ENCODE peak calls at places on chromosomes 1 and 21, in eight cellular contexts. L, G, B, O, W, J, E and Q are unnamed samples. For H3K27me3 and H3K9me3, the result is how much of the 10 kb centered on the place peaks cover.

GRCh38 chr1:118928739-118929554 is 59.2 kb downstream of the TBX15 start:
- DNase-seq in L (no peak), G (no peak), B (no peak), O (no peak), W (peak), J (peak), E (no peak), Q (peak)

GRCh38 chr1:101002551-101002950 is 23.0 kb downstream of the DPH5 start:
- DNase-seq in L (no peak), G (no peak), B (no peak), O (no peak), W (no peak), J (no peak), E (no peak), Q (no peak)

GRCh38 chr1:58780586-58781452 is 3.0 kb downstream of the JUN start:
- DNase-seq in L (peak), G (no peak), B (no peak), O (no peak), W (no peak), J (no peak), E (no peak), Q (no peak)

GRCh38 chr1:832136-832535 is 91.6 kb upstream of the SAMD11 start:
- DNase-seq in L (no peak), G (no peak), B (no peak), O (no peak), W (peak), J (no peak), E (no peak), Q (no peak)

GRCh38 chr1:2785631-2786328 is 15.7 kb downstream of the TTC34 start:
- DNase-seq in L (no peak), G (no peak), B (peak), O (no peak), W (no peak), J (peak), E (peak), Q (no peak)

GRCh38 chr1:25536124-25536523 is 7.3 kb upstream of the LDLRAP1 start:
- DNase-seq in L (no peak), G (no peak), B (no peak), O (no peak), W (no peak), J (no peak), E (no peak), Q (no peak)

GRCh38 chr1:1858382-1859086 is 32.4 kb downstream of the GNB1 start:
- DNase-seq in L (peak), G (peak), B (peak), O (no peak), W (peak), J (peak), E (no peak), Q (peak)

GRCh38 chr1:93908394-93909145 is 660 bp downstream of the GCLM start:
- DNase-seq in L (peak), G (peak), B (peak), O (no peak), W (peak), J (peak), E (peak), Q (peak)

GRCh38 chr1:7043232-7043549 is 257.9 kb downstream of the CAMTA1 start:
- DNase-seq in L (no peak), G (no peak), B (no peak), O (no peak), W (no peak), J (peak), E (no peak), Q (no peak)

GRCh38 chr1:206486995-206487788 is 16.9 kb downstream of the IKBKE start:
- DNase-seq in L (no peak), G (no peak), B (peak), O (no peak), W (peak), J (no peak), E (no peak), Q (no peak)

GRCh38 chr1:1164701-1165451 is 8.8 kb upstream of the TTLL10 start:
- DNase-seq in L (no peak), G (no peak), B (no peak), O (no peak), W (no peak), J (peak), E (peak), Q (no peak)

GRCh38 chr1:119767486-119767885 is 1.2 kb downstream of the HMGCS2 start:
- DNase-seq in L (no peak), G (no peak), B (no peak), O (no peak), W (no peak), J (no peak), E (no peak), Q (no peak)

GRCh38 chr1:3377604-3378279 is 76.7 kb upstream of the ARHGEF16 start:
- DNase-seq in L (no peak), G (no peak), B (no peak), O (no peak), W (no peak), J (no peak), E (no peak), Q (no peak)

GRCh38 chr1:203665986-203666385 is 39.4 kb downstream of the ATP2B4 start:
- DNase-seq in L (no peak), G (no peak), B (no peak), O (no peak), W (no peak), J (no peak), E (no peak), Q (no peak)

GRCh38 chr1:171754971-171755370 is 13.1 kb upstream of the VAMP4 start:
- DNase-seq in L (no peak), G (no peak), B (no peak), O (no peak), W (no peak), J (no peak), E (no peak), Q (no peak)

GRCh38 chr1:20499105-20499504 is 8.8 kb downstream of the MUL1 start:
- DNase-seq in L (no peak), G (no peak), B (no peak), O (no peak), W (no peak), J (no peak), E (no peak), Q (no peak)

GRCh38 chr1:165288301-165289120 is 68.0 kb downstream of the LMX1A start:
- DNase-seq in L (no peak), G (no peak), B (no peak), O (no peak), W (no peak), J (peak), E (no peak), Q (no peak)

GRCh38 chr21:36917487-36918158 is 48.8 kb downstream of the HLCS start:
- DNase-seq in L (no peak), G (peak), B (no peak), O (no peak), W (peak), J (peak), E (no peak), Q (peak)

GRCh38 chr1:23577056-23577985 is 18.0 kb upstream of the ID3 start:
- DNase-seq in L (no peak), G (peak), B (no peak), O (no peak), W (peak), J (no peak), E (no peak), Q (no peak)

GRCh38 chr1:186183970-186184628 is 191.0 kb downstream of the TPR start:
- DNase-seq in L (no peak), G (no peak), B (no peak), O (no peak), W (no peak), J (no peak), E (no peak), Q (no peak)

GRCh38 chr1:38805036-38805435 is 54.5 kb downstream of the RRAGC start:
- DNase-seq in L (no peak), G (no peak), B (no peak), O (no peak), W (no peak), J (no peak), E (no peak), Q (no peak)

GRCh38 chr1:183580281-183580682 is 10.0 kb downstream of the NCF2 start:
- DNase-seq in L (no peak), G (peak), B (no peak), O (peak), W (peak), J (peak), E (no peak), Q (peak)

GRCh38 chr1:183787704-183788103 is 17.2 kb upstream of the RGL1 start:
- DNase-seq in L (no peak), G (no peak), B (no peak), O (no peak), W (no peak), J (no peak), E (no peak), Q (no peak)

GRCh38 chr1:56837244-56837926 is 17.2 kb upstream of the C8A start:
- DNase-seq in L (no peak), G (no peak), B (no peak), O (no peak), W (no peak), J (no peak), E (no peak), Q (no peak)

GRCh38 chr21:44299085-44299457 is 782 bp upstream of the PFKL start:
- DNase-seq in L (no peak), G (no peak), B (no peak), O (no peak), W (no peak), J (no peak), E (no peak), Q (no peak)

GRCh38 chr21:42360317-42360716 is 6.0 kb downstream of the TFF1 start:
- DNase-seq in L (no peak), G (no peak), B (no peak), O (peak), W (no peak), J (no peak), E (no peak), Q (no peak)

GRCh38 chr1:151756291-151756690 is 7.0 kb downstream of the MRPL9 start:
- DNase-seq in L (no peak), G (no peak), B (no peak), O (no peak), W (no peak), J (no peak), E (no peak), Q (no peak)

GRCh38 chr1:109933856-109934711 is 23.4 kb downstream of the CSF1 start:
- DNase-seq in L (no peak), G (no peak), B (no peak), O (no peak), W (no peak), J (no peak), E (no peak), Q (no peak)

GRCh38 chr1:109908857-109909256 is 1.8 kb upstream of the CSF1 start:
- DNase-seq in L (no peak), G (no peak), B (no peak), O (no peak), W (no peak), J (no peak), E (no peak), Q (no peak)

GRCh38 chr1:197341626-197342025 is 73.6 kb downstream of the CRB1 start:
- DNase-seq in L (no peak), G (no peak), B (no peak), O (no peak), W (no peak), J (no peak), E (no peak), Q (no peak)

GRCh38 chr1:117830222-117830621 is 99.2 kb downstream of the GDAP2 start:
- DNase-seq in L (no peak), G (no peak), B (no peak), O (no peak), W (no peak), J (no peak), E (no peak), Q (no peak)

GRCh38 chr1:113871597-113872113 is at the start of gene PTPN22:
- DNase-seq in L (peak), G (peak), B (peak), O (no peak), W (no peak), J (peak), E (no peak), Q (no peak)

GRCh38 chr1:22296701-22297591 is 154.0 kb upstream of the WNT4 start:
- DNase-seq in L (no peak), G (no peak), B (no peak), O (no peak), W (no peak), J (no peak), E (no peak), Q (no peak)

GRCh38 chr1:169070547-169070946 is 35.9 kb upstream of the ATP1B1 start:
- DNase-seq in L (no peak), G (no peak), B (no peak), O (no peak), W (no peak), J (no peak), E (no peak), Q (no peak)

GRCh38 chr1:63622847-63623566 is 29.8 kb downstream of the PGM1 start:
- DNase-seq in L (no peak), G (peak), B (no peak), O (no peak), W (peak), J (no peak), E (no peak), Q (no peak)

GRCh38 chr1:52520149-52520548 is 32.7 kb downstream of the TUT4 start:
- DNase-seq in L (no peak), G (no peak), B (no peak), O (no peak), W (no peak), J (no peak), E (no peak), Q (no peak)

GRCh38 chr1:67194209-67194863 is 28.1 kb downstream of the IL23R start:
- DNase-seq in L (no peak), G (no peak), B (no peak), O (no peak), W (no peak), J (no peak), E (no peak), Q (no peak)

GRCh38 chr1:81452693-81453344 is 347.9 kb upstream of the ADGRL2 start:
- DNase-seq in L (no peak), G (no peak), B (no peak), O (no peak), W (no peak), J (no peak), E (no peak), Q (peak)

GRCh38 chr1:205451759-205452164 is 4.1 kb downstream of the BLACAT1 start:
- DNase-seq in L (no peak), G (no peak), B (no peak), O (no peak), W (no peak), J (peak), E (no peak), Q (no peak)

GRCh38 chr1:205449750-205450443 is 5.9 kb downstream of the BLACAT1 start:
- DNase-seq in L (no peak), G (no peak), B (peak), O (peak), W (peak), J (peak), E (peak), Q (peak)

GRCh38 chr1:205449254-205449749 is 6.5 kb downstream of the BLACAT1 start:
- DNase-seq in L (no peak), G (no peak), B (no peak), O (no peak), W (no peak), J (peak), E (no peak), Q (no peak)

GRCh38 chr1:205451202-205451601 is 4.6 kb downstream of the BLACAT1 start:
- DNase-seq in L (no peak), G (no peak), B (no peak), O (no peak), W (no peak), J (peak), E (no peak), Q (no peak)

DNA sequence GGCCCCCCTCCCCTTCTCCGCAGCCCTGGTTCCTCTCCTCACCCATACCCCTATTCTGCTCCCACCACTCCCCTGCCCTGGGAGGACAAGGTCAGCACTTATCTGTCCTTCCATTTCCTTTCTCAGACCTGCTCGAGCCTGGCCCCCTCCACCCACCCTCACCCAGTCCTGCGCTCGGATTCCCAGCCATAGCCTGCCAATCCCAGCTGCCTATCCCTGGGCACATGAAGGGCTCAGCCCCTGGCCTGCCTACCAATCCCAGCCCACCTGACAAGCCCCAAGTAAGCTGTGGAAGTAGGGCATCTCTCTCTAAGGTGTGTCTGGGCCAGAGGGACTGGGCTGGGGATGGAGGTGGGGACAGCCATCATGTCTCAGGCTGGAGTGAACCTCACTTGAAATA is 5.4 kb downstream of the BLACAT1 start:
- DNase-seq in L (no peak), G (no peak), B (no peak), O (peak), W (peak), J (peak), E (no peak), Q (no peak)
- H3K27me3 ChIP-seq in L (under half), G (half or more), B (under half), O (under half), W (under half), J (under half), E (under half), Q (under half)

GRCh38 chr1:5342172-5342571 is 650.1 kb downstream of the NPHP4 start:
- DNase-seq in L (no peak), G (no peak), B (no peak), O (no peak), W (no peak), J (no peak), E (no peak), Q (no peak)
- H3K9me3 ChIP-seq in L (under half), G (under half), B (under half), O (under half), W (under half), J (under half), E (under half), Q (under half)

DNA sequence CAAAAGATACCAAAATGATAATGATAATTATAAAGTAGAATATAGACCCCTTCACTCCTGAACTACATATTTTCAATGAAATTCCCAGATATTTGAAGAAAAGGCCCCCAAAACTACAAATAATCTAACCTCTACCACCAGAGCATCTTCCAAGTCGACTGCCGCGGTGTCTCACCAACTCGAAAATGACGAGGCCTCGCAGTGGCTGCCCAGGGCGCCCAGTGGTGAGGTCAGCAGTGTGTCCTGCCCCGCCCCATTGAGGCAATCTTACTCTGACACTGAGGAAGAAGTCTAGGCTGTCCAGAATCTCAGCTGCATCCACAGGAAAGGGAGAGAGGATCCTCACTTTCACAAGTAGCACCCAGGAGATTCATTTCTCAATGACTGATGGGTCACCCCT is 5.2 kb downstream of the DUSP10 start:
- DNase-seq in L (no peak), G (no peak), B (no peak), O (no peak), W (no peak), J (no peak), E (peak), Q (no peak)
- H3K4me3 ChIP-seq in L (no peak), G (no peak), B (no peak), O (no peak), W (no peak), J (peak), E (no peak), Q (no peak)

GRCh38 chr1:55213885-55214213 is 1.3 kb downstream of the USP24 start:
- DNase-seq in L (no peak), G (no peak), B (no peak), O (no peak), W (peak), J (no peak), E (no peak), Q (no peak)

GRCh38 chr1:55213029-55213884 is 1.9 kb downstream of the USP24 start:
- DNase-seq in L (no peak), G (no peak), B (no peak), O (no peak), W (no peak), J (no peak), E (no peak), Q (no peak)

GRCh38 chr1:55215194-55216021 is at the start of gene USP24:
- DNase-seq in L (peak), G (peak), B (peak), O (peak), W (peak), J (peak), E (peak), Q (peak)

GRCh38 chr1:55214903-55215193 is 316 bp downstream of the USP24 start:
- DNase-seq in L (peak), G (peak), B (peak), O (no peak), W (peak), J (peak), E (peak), Q (no peak)

GRCh38 chr1:55214214-55214902 is 806 bp downstream of the USP24 start:
- DNase-seq in L (peak), G (peak), B (peak), O (no peak), W (peak), J (peak), E (peak), Q (peak)
- H3K27me3 ChIP-seq in L (under half), G (under half), B (under half), O (under half), W (under half), J (under half), E (under half), Q (under half)